ENCODE peak calls at places on chromosomes 7 and 10, in nine cellular contexts. T is astrocyte of the cerebellum; N is glutamatergic neuron; X is GM20000; V is neural progenitor cell; S is stimulated activated CD8-positive, alpha-beta memory T cell treated with anti-CD3 and anti-CD28 coated beads, Interleukin-4, amount 100 ng/mL, for 48 hours; C is memory B cell; G is activated CD4-positive, alpha-beta T cell treated with anti-CD3 and anti-CD28 coated beads for 1 hour; B is NCI-H1694. W is an unnamed sample.

GRCh38 chr7:30721211-30721610 is 30.7 kb upstream of the INMT start:
- DNase-seq in T (no peak), N (no peak), X (no peak), V (no peak), S (no peak), C (no peak), G (no peak), B (no peak), W (no peak)

GRCh38 chr7:816751-817671 is 15.3 kb upstream of the SUN1 start:
- DNase-seq in T (no peak), N (no peak), X (peak), V (peak), S (peak), C (peak), G (no peak), B (no peak), W (peak)

GRCh38 chr7:67392596-67393438 is 396.2 kb downstream of the TYW1 start:
- DNase-seq in T (no peak), N (no peak), X (no peak), V (peak), S (no peak), C (no peak), G (no peak), B (no peak), W (no peak)

GRCh38 chr7:134686782-134687181 is 40.1 kb downstream of the BPGM start:
- DNase-seq in T (no peak), N (no peak), X (no peak), V (no peak), S (no peak), C (no peak), G (no peak), B (peak), W (no peak)

GRCh38 chr7:150357771-150358427 is 10.7 kb upstream of the REPIN1 start:
- DNase-seq in T (no peak), N (no peak), X (no peak), V (peak), S (no peak), C (no peak), G (no peak), B (no peak), W (no peak)

GRCh38 chr7:128740996-128741395 is 1.8 kb downstream of the CALU start:
- DNase-seq in T (no peak), N (no peak), X (no peak), V (no peak), S (no peak), C (no peak), G (no peak), B (no peak), W (peak)

GRCh38 chr7:130721486-130722277 is 12.3 kb downstream of the KLF14 start:
- DNase-seq in T (peak), N (peak), X (peak), V (peak), S (peak), C (no peak), G (no peak), B (no peak), W (peak)

GRCh38 chr7:34991938-34992840 is 45.1 kb downstream of the DPY19L1 start:
- DNase-seq in T (no peak), N (no peak), X (peak), V (no peak), S (peak), C (no peak), G (no peak), B (no peak), W (peak)

GRCh38 chr7:91929463-91929862 is 11.2 kb upstream of the AKAP9 start:
- DNase-seq in T (no peak), N (no peak), X (no peak), V (no peak), S (no peak), C (no peak), G (no peak), B (no peak), W (no peak)

GRCh38 chr7:100132697-100133137 is 6.0 kb downstream of the MBLAC1 start:
- DNase-seq in T (peak), N (peak), X (peak), V (peak), S (peak), C (peak), G (peak), B (peak), W (no peak)

GRCh38 chr7:136062625-136063336 is 85.6 kb upstream of the MTPN start:
- DNase-seq in T (no peak), N (no peak), X (no peak), V (no peak), S (no peak), C (no peak), G (no peak), B (no peak), W (no peak)

GRCh38 chr10:112960151-112960681 is 10.2 kb downstream of the TCF7L2 start:
- DNase-seq in T (no peak), N (no peak), X (no peak), V (no peak), S (no peak), C (no peak), G (no peak), B (no peak), W (no peak)

GRCh38 chr7:66429498-66430163 is 199.1 kb upstream of the KCTD7 start:
- DNase-seq in T (no peak), N (no peak), X (no peak), V (no peak), S (no peak), C (no peak), G (no peak), B (no peak), W (no peak)

GRCh38 chr10:79390551-79391229 is 43.4 kb downstream of the PPIF start:
- DNase-seq in T (no peak), N (no peak), X (peak), V (no peak), S (peak), C (no peak), G (no peak), B (no peak), W (peak)

GRCh38 chr7:7956531-7957221 is 11.9 kb upstream of the GLCCI1 start:
- DNase-seq in T (no peak), N (no peak), X (no peak), V (no peak), S (no peak), C (no peak), G (no peak), B (no peak), W (no peak)

GRCh38 chr7:369981-370621 is 80.1 kb downstream of the FOXL3 start:
- DNase-seq in T (no peak), N (peak), X (no peak), V (no peak), S (no peak), C (no peak), G (no peak), B (no peak), W (peak)

GRCh38 chr10:67763499-67764011 is 67.6 kb upstream of the CTNNA3 start:
- DNase-seq in T (peak), N (peak), X (peak), V (peak), S (peak), C (peak), G (peak), B (peak), W (peak)

GRCh38 chr10:18216482-18216881 is 76.3 kb downstream of the CACNB2 start:
- DNase-seq in T (peak), N (no peak), X (no peak), V (peak), S (no peak), C (no peak), G (no peak), B (no peak), W (no peak)

GRCh38 chr7:15729746-15730145 is 43.3 kb upstream of the MEOX2 start:
- DNase-seq in T (no peak), N (no peak), X (no peak), V (no peak), S (no peak), C (no peak), G (no peak), B (peak), W (no peak)

GRCh38 chr10:101014966-101015581 is 15.5 kb downstream of the LZTS2 start:
- DNase-seq in T (no peak), N (no peak), X (no peak), V (no peak), S (no peak), C (no peak), G (no peak), B (no peak), W (no peak)

GRCh38 chr7:156129589-156129988 is 317.3 kb upstream of the SHH start:
- DNase-seq in T (no peak), N (no peak), X (no peak), V (no peak), S (no peak), C (no peak), G (no peak), B (no peak), W (no peak)

GRCh38 chr10:119498889-119499864 is 43.3 kb downstream of the RGS10 start:
- DNase-seq in T (no peak), N (no peak), X (no peak), V (no peak), S (peak), C (no peak), G (no peak), B (no peak), W (no peak)

GRCh38 chr7:29976673-29977072 is 12.9 kb downstream of the SCRN1 start:
- DNase-seq in T (peak), N (no peak), X (no peak), V (no peak), S (no peak), C (no peak), G (no peak), B (no peak), W (no peak)

GRCh38 chr7:26081627-26082026 is 70.4 kb upstream of the NFE2L3 start:
- DNase-seq in T (no peak), N (peak), X (no peak), V (peak), S (no peak), C (no peak), G (no peak), B (no peak), W (no peak)

GRCh38 chr10:13709931-13710690 is 123.3 kb downstream of the PRPF18 start:
- DNase-seq in T (peak), N (peak), X (no peak), V (no peak), S (no peak), C (no peak), G (no peak), B (peak), W (no peak)

GRCh38 chr7:55022618-55022985 is 3.8 kb downstream of the EGFR start:
- DNase-seq in T (no peak), N (no peak), X (no peak), V (no peak), S (no peak), C (no peak), G (no peak), B (no peak), W (no peak)

GRCh38 chr10:86346794-86347665 is 19.6 kb downstream of the GRID1 start:
- DNase-seq in T (no peak), N (peak), X (no peak), V (peak), S (no peak), C (no peak), G (no peak), B (no peak), W (no peak)

GRCh38 chr7:150311711-150312110 is 11.4 kb upstream of the LRRC61 start:
- DNase-seq in T (peak), N (no peak), X (no peak), V (no peak), S (no peak), C (no peak), G (no peak), B (no peak), W (no peak)

GRCh38 chr10:107095125-107095524 is 69.4 kb downstream of the SORCS1 start:
- DNase-seq in T (no peak), N (no peak), X (no peak), V (no peak), S (no peak), C (no peak), G (no peak), B (no peak), W (no peak)

GRCh38 chr7:41630741-41631140 is 72.1 kb downstream of the INHBA start:
- DNase-seq in T (no peak), N (no peak), X (peak), V (no peak), S (no peak), C (peak), G (no peak), B (no peak), W (no peak)

GRCh38 chr7:133780912-133781311 is 346.2 kb upstream of the LRGUK start:
- DNase-seq in T (no peak), N (no peak), X (no peak), V (no peak), S (no peak), C (no peak), G (no peak), B (no peak), W (no peak)

GRCh38 chr7:146492017-146492416 is 375.4 kb downstream of the CNTNAP2 start:
- DNase-seq in T (no peak), N (no peak), X (no peak), V (no peak), S (no peak), C (no peak), G (no peak), B (no peak), W (no peak)

GRCh38 chr7:19079066-19079465 is 38.4 kb downstream of the TWIST1 start:
- DNase-seq in T (peak), N (no peak), X (no peak), V (no peak), S (no peak), C (no peak), G (no peak), B (no peak), W (no peak)

GRCh38 chr7:24812313-24812945 is 55.2 kb upstream of the GSDME start:
- DNase-seq in T (no peak), N (peak), X (peak), V (peak), S (peak), C (peak), G (peak), B (no peak), W (peak)

GRCh38 chr10:86723009-86723408 is 33.4 kb upstream of the BMPR1A start:
- DNase-seq in T (no peak), N (no peak), X (no peak), V (no peak), S (no peak), C (no peak), G (no peak), B (no peak), W (no peak)

GRCh38 chr10:101273330-101273729 is 44.1 kb upstream of the LBX1 start:
- DNase-seq in T (no peak), N (no peak), X (no peak), V (no peak), S (no peak), C (no peak), G (no peak), B (no peak), W (no peak)